ENCODE peak calls at places on chromosome 17, in eight cellular contexts. R is OCI-LY7, Y is SK-N-SH, D is HCT116, Z is hepatocyte, S is GM23338, L is PC-3, A is MM.1S. X is an unnamed sample.

GRCh38 chr17:75647061-75647460 is 13.8 kb downstream of the SMIM5 start:
- DNase-seq in R (no peak), Y (peak; percentile 25), D (no peak), Z (no peak), S (no peak), L (no peak), A (no peak), X (no peak)

GRCh38 chr17:79356839-79357447 is 253.9 kb downstream of the RBFOX3 start:
- DNase-seq in R (no peak), Y (no peak), D (no peak), Z (no peak), S (no peak), L (no peak), A (no peak), X (no peak)

GRCh38 chr17:80956321-80957190 is 35.1 kb upstream of the CHMP6 start:
- DNase-seq in R (no peak), Y (no peak), D (no peak), Z (no peak), S (no peak), L (no peak), A (no peak), X (no peak)

GRCh38 chr17:35617505-35617904 is 30.4 kb downstream of the AP2B1 start:
- DNase-seq in R (no peak), Y (no peak), D (no peak), Z (no peak), S (no peak), L (no peak), A (no peak), X (no peak)

GRCh38 chr17:22300731-22301352 is 608.5 kb downstream of the KCNJ18 start:
- DNase-seq in R (no peak), Y (peak; percentile 55), D (no peak), Z (no peak), S (no peak), L (no peak), A (no peak), X (no peak)

GRCh38 chr17:858941-859452 is 76.8 kb downstream of the MRM3 start:
- DNase-seq in R (no peak), Y (no peak), D (no peak), Z (no peak), S (no peak), L (no peak), A (no peak), X (peak; percentile 14)

GRCh38 chr17:76554131-76554530 is 14.3 kb downstream of the PRCD start:
- DNase-seq in R (no peak), Y (no peak), D (no peak), Z (no peak), S (no peak), L (no peak), A (no peak), X (no peak)

GRCh38 chr17:3796110-3796821 is 4.7 kb downstream of the ITGAE start:
- DNase-seq in R (no peak), Y (no peak), D (no peak), Z (no peak), S (no peak), L (no peak), A (no peak), X (no peak)

GRCh38 chr17:44267818-44268490 is at the start of gene SLC4A1:
- DNase-seq in R (no peak), Y (peak; percentile 44), D (no peak), Z (no peak), S (no peak), L (no peak), A (no peak), X (no peak)

GRCh38 chr17:62791235-62792121 is 16.6 kb downstream of the MARCHF10 start:
- DNase-seq in R (no peak), Y (no peak), D (no peak), Z (no peak), S (no peak), L (peak; percentile 69), A (no peak), X (peak; percentile 88)

GRCh38 chr17:75010683-75011406 is 1.6 kb upstream of the MRPL58 start:
- DNase-seq in R (no peak), Y (peak; percentile 91), D (no peak), Z (peak; percentile 76), S (peak; percentile 58), L (peak; percentile 65), A (no peak), X (peak; percentile 69)

GRCh38 chr17:45052052-45052772 is 780 bp upstream of the DCAKD start:
- DNase-seq in R (peak; percentile 82), Y (peak; percentile 65), D (no peak), Z (peak; percentile 44), S (peak; percentile 52), L (peak; percentile 27), A (peak; percentile 51), X (peak; percentile 53)

GRCh38 chr17:39122982-39123381 is 28.5 kb downstream of the PLXDC1 start:
- DNase-seq in R (no peak), Y (no peak), D (no peak), Z (no peak), S (no peak), L (no peak), A (no peak), X (no peak)

GRCh38 chr17:51258756-51259573 is 884 bp downstream of the MBTD1 start:
- DNase-seq in R (peak; percentile 52), Y (no peak), D (no peak), Z (peak; percentile 56), S (no peak), L (peak; percentile 34), A (no peak), X (peak; percentile 53)

GRCh38 chr17:6539871-6540270 is 16.5 kb downstream of the PITPNM3 start:
- DNase-seq in R (no peak), Y (no peak), D (no peak), Z (no peak), S (no peak), L (no peak), A (no peak), X (no peak)

GRCh38 chr17:65595071-65595655 is 33.7 kb upstream of the AXIN2 start:
- DNase-seq in R (no peak), Y (no peak), D (no peak), Z (no peak), S (no peak), L (no peak), A (no peak), X (no peak)

GRCh38 chr17:65601881-65602280 is 40.4 kb upstream of the AXIN2 start:
- DNase-seq in R (no peak), Y (no peak), D (no peak), Z (no peak), S (no peak), L (no peak), A (no peak), X (no peak)

GRCh38 chr17:65600518-65600917 is 39.1 kb upstream of the AXIN2 start:
- DNase-seq in R (no peak), Y (no peak), D (no peak), Z (no peak), S (no peak), L (no peak), A (no peak), X (no peak)

GRCh38 chr17:65599650-65600049 is 38.2 kb upstream of the AXIN2 start:
- DNase-seq in R (no peak), Y (no peak), D (no peak), Z (no peak), S (no peak), L (no peak), A (no peak), X (no peak)

GRCh38 chr17:65598711-65599110 is 37.3 kb upstream of the AXIN2 start:
- DNase-seq in R (no peak), Y (no peak), D (no peak), Z (no peak), S (no peak), L (no peak), A (no peak), X (no peak)
- H3K9me2 ChIP-seq in R (no peaks in the 10 kb centered on the region), Y (no peaks in the 10 kb centered on the region), D (no peaks in the 10 kb centered on the region), Z (no peaks in the 10 kb centered on the region), S (no peaks in the 10 kb centered on the region), L (no peaks in the 10 kb centered on the region), A (no peaks in the 10 kb centered on the region), X (no peaks in the 10 kb centered on the region)

DNA sequence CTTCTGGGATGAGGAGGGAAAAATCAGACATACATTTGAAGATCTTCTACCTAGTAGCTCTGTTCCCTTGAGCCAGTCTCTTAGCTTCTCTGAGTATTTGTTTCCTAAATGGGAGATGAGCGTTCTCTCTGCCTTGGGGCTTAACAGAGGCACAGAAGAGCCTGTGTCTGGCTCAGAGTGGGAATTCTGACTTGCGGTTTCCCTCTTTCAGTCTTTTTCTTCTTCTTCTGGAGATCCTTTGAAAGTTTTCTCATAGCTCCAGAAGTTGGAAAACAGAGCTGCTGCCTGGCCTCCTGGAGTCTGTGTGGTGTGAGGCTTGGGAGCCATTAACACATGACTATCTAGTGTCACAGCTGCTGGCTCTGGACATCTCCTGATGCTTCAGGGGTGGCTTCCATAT is 167.9 kb downstream of the MSI2 start:
- DNase-seq in R (no peak), Y (no peak), D (no peak), Z (no peak), S (no peak), L (no peak), A (no peak), X (no peak)
- H3K4me1 ChIP-seq in R (peaks cover 17% of the 10 kb centered on the region), Y (peaks cover 72% of the 10 kb centered on the region), D (peaks cover 71% of the 10 kb centered on the region), Z (peaks cover 26% of the 10 kb centered on the region), S (peaks cover 25% of the 10 kb centered on the region), L (peaks cover 59% of the 10 kb centered on the region), A (peaks cover 10% of the 10 kb centered on the region), X (peaks cover 19% of the 10 kb centered on the region)

GRCh38 chr17:64635647-64636305 is 26.3 kb downstream of the SMURF2 start:
- DNase-seq in R (no peak), Y (no peak), D (no peak), Z (no peak), S (no peak), L (peak; percentile 89), A (peak; percentile 56), X (peak; percentile 87)

GRCh38 chr17:64638552-64639198 is 23.4 kb downstream of the SMURF2 start:
- DNase-seq in R (no peak), Y (no peak), D (no peak), Z (no peak), S (no peak), L (no peak), A (no peak), X (peak; percentile 68)

DNA sequence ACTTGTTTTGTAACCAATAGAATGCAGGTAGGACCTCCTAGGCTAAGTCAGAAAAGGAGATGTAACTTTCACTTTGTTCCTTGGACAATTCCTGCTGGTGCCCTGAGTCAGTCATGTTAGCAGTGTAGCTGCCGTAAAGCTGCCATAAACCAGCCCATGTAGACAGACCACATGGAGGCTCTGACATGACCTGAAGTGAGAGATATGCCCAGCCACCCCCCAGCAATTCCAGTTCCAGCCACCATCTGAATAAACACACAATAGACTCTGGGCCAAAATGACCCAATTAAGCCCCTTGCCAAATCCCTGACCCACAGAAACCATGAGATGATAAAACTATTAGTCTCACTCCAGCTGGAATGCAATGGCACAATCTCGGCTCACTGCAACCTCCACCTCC is 20.6 kb downstream of the SMURF2 start:
- DNase-seq in R (no peak), Y (peak; percentile 75), D (no peak), Z (peak; percentile 55), S (no peak), L (peak; percentile 68), A (no peak), X (peak; percentile 94)
- TF ChIP-seq EZH2phosphoT487 in R (no peak), Y (no peak), D (no peak), Z (no peak), S (no peak), L (no peak), A (no peak), X (peak; percentile 44)

DNA sequence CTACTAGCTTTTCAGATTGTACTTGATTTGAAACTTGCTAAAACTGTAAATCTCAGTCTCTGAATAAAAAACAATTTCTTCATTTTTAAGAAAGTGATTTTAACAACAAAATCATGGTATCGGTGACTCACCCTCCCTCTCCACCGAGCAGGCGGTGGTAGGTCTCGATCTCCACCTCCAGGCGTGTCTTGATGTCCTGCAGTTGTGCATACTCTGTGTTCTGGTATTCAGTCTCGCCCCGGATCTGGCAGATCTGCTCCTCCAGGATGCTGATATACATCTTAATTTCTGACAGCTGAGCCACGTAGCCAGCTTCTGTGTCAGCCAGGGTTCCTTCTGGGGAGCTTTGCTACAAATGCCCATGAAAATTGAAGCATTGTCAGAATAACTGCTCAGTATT is 15.4 kb upstream of the KRT24 start:
- DNase-seq in R (no peak), Y (no peak), D (no peak), Z (peak; percentile 13), S (no peak), L (peak; percentile 24), A (no peak), X (no peak)
- H3K9me2 ChIP-seq in R (no peaks in the 10 kb centered on the region), Y (no peaks in the 10 kb centered on the region), D (no peaks in the 10 kb centered on the region), Z (no peaks in the 10 kb centered on the region), S (no peaks in the 10 kb centered on the region), L (no peaks in the 10 kb centered on the region), A (no peaks in the 10 kb centered on the region), X (no peaks in the 10 kb centered on the region)